ENCODE peak calls at places on chromosome 7, in ten cellular contexts. V is fibroblast of lung, S is heart left ventricle, F is MM.1S, L is psoas muscle, I is uterus, T is astrocyte, M is lower lobe of right lung, G is cardiac fibroblast, K is neuronal stem cell. D is an unnamed sample.

GRCh38 chr7:39613577-39613976 is 9.8 kb upstream of the RALA start:
- DNase-seq in F (no peak), L (no peak), G (peak; percentile 88), K (no peak), S (no peak), V (peak; percentile 69), M (no peak), I (no peak), T (peak; percentile 61), D (peak; percentile 57)

GRCh38 chr7:87328281-87328680 is 17.2 kb upstream of the CROT start:
- DNase-seq in K (no peak), G (peak; percentile 57), S (no peak), V (peak; percentile 50), F (no peak), I (no peak), L (no peak), M (no peak), T (peak; percentile 47), D (no peak)

GRCh38 chr7:43353902-43354301 is 229.0 kb upstream of the STK17A start:
- DNase-seq in T (no peak), I (no peak), F (no peak), L (no peak), K (no peak), M (no peak), S (no peak), G (peak; percentile 5), V (no peak), D (no peak)

GRCh38 chr7:39271386-39271785 is 293.7 kb downstream of the POU6F2 start:
- DNase-seq in M (peak; percentile 73), F (no peak), V (no peak), L (no peak), G (no peak), S (peak; percentile 32), T (no peak), I (peak; percentile 17), K (no peak), D (no peak)

GRCh38 chr7:33712020-33712414 is 193.3 kb upstream of the BMPER start:
- DNase-seq in I (no peak), G (no peak), L (no peak), F (no peak), S (no peak), V (no peak), M (no peak), T (no peak), K (no peak), D (no peak)

GRCh38 chr7:25066253-25066652 is 58.8 kb downstream of the CYCS start:
- DNase-seq in L (no peak), G (no peak), V (no peak), T (no peak), S (no peak), I (no peak), F (no peak), M (no peak), K (no peak), D (no peak)

GRCh38 chr7:40643664-40644063 is 508.9 kb downstream of the SUGCT start:
- DNase-seq in V (no peak), K (no peak), S (no peak), I (no peak), F (no peak), M (no peak), G (no peak), L (no peak), T (no peak), D (no peak)

GRCh38 chr7:151867912-151868804 is 8.8 kb downstream of the PRKAG2 start:
- DNase-seq in V (no peak), S (peak; percentile 73), F (no peak), G (no peak), I (peak; percentile 35), L (peak; percentile 42), T (no peak), M (no peak), K (no peak), D (no peak)

GRCh38 chr7:48665361-48666135 is 258.8 kb upstream of the CDC14C start:
- DNase-seq in G (no peak), F (no peak), L (no peak), M (no peak), K (no peak), S (no peak), V (no peak), T (no peak), I (no peak), D (no peak)

GRCh38 chr7:157253850-157254249 is 83.0 kb upstream of the DNAJB6 start:
- DNase-seq in T (no peak), S (peak; percentile 70), I (no peak), L (peak; percentile 85), V (no peak), F (no peak), G (no peak), K (no peak), M (peak; percentile 92), D (no peak)

GRCh38 chr7:123643495-123644428 is 11.9 kb upstream of the LMOD2 start:
- DNase-seq in S (no peak), G (peak; percentile 79), T (peak; percentile 77), L (no peak), V (peak; percentile 81), K (peak; percentile 61), M (no peak), F (no peak), I (no peak), D (peak; percentile 60)

GRCh38 chr7:106313456-106313891 is 28.7 kb upstream of the NAMPT start:
- DNase-seq in I (no peak), K (no peak), M (no peak), G (peak; percentile 84), T (peak; percentile 86), V (peak; percentile 88), L (no peak), F (no peak), S (no peak), D (no peak)

GRCh38 chr7:155371884-155372781 is 74.5 kb downstream of the INSIG1 start:
- DNase-seq in K (no peak), V (no peak), I (no peak), F (peak; percentile 36), T (no peak), L (peak; percentile 40), S (no peak), G (no peak), M (peak; percentile 49), D (no peak)

GRCh38 chr7:155373359-155374273 is 75.9 kb downstream of the INSIG1 start:
- DNase-seq in I (no peak), F (no peak), V (no peak), K (no peak), L (no peak), G (peak; percentile 20), T (no peak), S (no peak), M (no peak), D (no peak)

GRCh38 chr7:155371331-155371883 is 73.7 kb downstream of the INSIG1 start:
- DNase-seq in S (no peak), K (no peak), F (no peak), I (no peak), V (no peak), G (no peak), L (peak; percentile 28), M (peak; percentile 32), T (no peak), D (no peak)

GRCh38 chr7:155374276-155375252 is 76.9 kb downstream of the INSIG1 start:
- DNase-seq in T (no peak), S (no peak), G (no peak), I (no peak), F (no peak), K (no peak), M (no peak), L (no peak), V (no peak), D (no peak)

DNA sequence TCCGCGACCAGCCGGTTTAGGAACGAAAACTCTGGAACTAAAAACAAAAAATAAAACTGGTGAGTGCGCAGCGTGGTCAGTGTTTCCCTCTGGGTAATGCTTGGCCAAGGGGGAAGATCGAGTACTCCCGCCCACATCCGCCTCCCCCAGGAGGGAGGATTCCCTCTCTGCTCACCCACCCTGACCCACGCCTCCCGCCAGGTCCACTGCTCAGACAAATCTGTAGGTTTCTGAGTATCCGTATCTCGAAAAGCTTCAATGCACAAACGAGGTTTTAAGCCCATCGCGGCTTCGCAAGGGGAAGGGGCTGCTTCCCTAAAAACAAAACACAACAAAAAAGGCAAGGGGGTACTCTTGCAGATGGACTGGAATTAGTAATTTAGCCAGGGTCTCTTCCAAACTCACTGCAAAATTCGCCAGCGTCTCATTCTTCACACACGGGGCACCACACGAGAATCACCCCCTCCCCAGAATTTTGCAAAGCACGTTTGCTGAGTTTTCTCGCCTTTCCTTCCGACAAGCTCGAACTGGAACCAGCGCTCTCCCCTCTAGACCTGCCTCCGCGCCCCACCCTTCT is 75.2 kb downstream of the INSIG1 start:
- DNase-seq in S (no peak), M (no peak), V (no peak), L (no peak), K (no peak), T (no peak), I (no peak), G (no peak), F (no peak), D (no peak)
- H3K4me3 ChIP-seq in S (peak overlapping the region; percentile 34), M (peak overlapping the region; percentile 33), V (no peak overlapping the region), L (peak overlapping the region; percentile 54), K (no peak overlapping the region), T (peak overlapping the region; percentile 19), I (no peak overlapping the region), G (no peak overlapping the region), F (peak overlapping the region; percentile 41), D (no peak overlapping the region)

GRCh38 chr7:41699532-41699931 is 3.4 kb downstream of the INHBA start:
- DNase-seq in G (peak; percentile 49), K (no peak), L (no peak), I (no peak), T (no peak), F (no peak), S (no peak), V (peak; percentile 56), M (peak; percentile 47), D (no peak)
- H3K4me3 ChIP-seq in G (peak overlapping the region; percentile 73), K (no peak overlapping the region), L (peak overlapping the region; percentile 51), I (peak overlapping the region; percentile 60), T (peak overlapping the region; percentile 91), F (no peak overlapping the region), S (peak overlapping the region; percentile 50), V (peak overlapping the region; percentile 86), M (peak overlapping the region; percentile 46), D (peak overlapping the region; percentile 74)

DNA sequence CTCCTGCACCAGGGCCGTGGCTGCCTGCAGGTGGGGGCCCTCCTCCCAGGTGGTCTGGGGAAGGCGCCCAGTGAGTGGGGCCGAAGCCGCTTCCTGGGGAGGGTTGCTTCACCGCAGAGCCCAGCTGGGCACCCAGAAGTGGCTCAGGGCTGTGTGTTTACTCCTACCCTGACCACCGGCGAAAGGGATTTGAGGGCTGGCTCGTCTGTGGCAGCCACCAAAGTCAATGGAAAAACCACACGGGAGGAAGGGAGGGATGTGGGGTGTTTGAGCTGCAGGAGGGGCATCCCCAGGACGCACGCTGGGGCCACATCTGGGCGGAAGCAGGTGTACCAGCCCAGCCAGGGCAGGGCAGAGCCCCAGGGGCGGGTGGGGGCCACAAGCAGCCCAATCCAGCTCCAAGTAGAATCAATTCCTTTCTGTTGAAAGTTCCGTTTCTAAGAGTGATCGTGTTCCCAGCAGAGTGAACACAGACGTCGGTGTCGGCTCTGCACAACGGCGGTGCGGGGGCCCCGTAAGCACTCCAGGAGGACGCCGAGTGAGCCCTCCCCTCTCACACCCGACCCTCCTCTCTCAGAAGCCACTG is 69.9 kb downstream of the FOXL3 start:
- DNase-seq in K (no peak), G (no peak), M (peak; percentile 34), S (no peak), L (peak; percentile 49), F (no peak), T (no peak), I (no peak), V (no peak), D (no peak)
- H3K4me3 ChIP-seq in K (no peak overlapping the region), G (no peak overlapping the region), M (no peak overlapping the region), S (no peak overlapping the region), L (no peak overlapping the region), F (no peak overlapping the region), T (no peak overlapping the region), I (no peak overlapping the region), V (no peak overlapping the region), D (no peak overlapping the region)

GRCh38 chr7:134991469-134992339 is 5.4 kb downstream of the AGBL3 start:
- DNase-seq in V (peak; percentile 35), M (no peak), K (no peak), I (no peak), L (no peak), S (no peak), F (peak; percentile 25), T (no peak), G (no peak), D (no peak)
- H3K4me3 ChIP-seq in V (no peak overlapping the region), M (no peak overlapping the region), K (no peak overlapping the region), I (no peak overlapping the region), L (no peak overlapping the region), S (no peak overlapping the region), F (no peak overlapping the region), T (no peak overlapping the region), G (no peak overlapping the region), D (no peak overlapping the region)

D was measured in skeletal muscle cell.